ENCODE peak calls at places on chromosome 17, in seven cellular contexts. T, L, F, A, Q, X and B are unnamed samples.

GRCh38 chr17:44010966-44011647 is 3.7 kb downstream of the TMEM101 start:
- DNase-seq in F (no peak), T (no peak), A (no peak), L (no peak), X (no peak), Q (no peak), B (no peak)

GRCh38 chr17:81898029-81898866 is 3.8 kb upstream of the NPB start:
- DNase-seq in F (peak), T (no peak), A (peak), X (no peak), L (no peak), Q (no peak), B (no peak)

GRCh38 chr17:27544350-27545131 is 86.4 kb upstream of the LGALS9 start:
- DNase-seq in F (no peak), T (no peak), L (no peak), X (peak), A (peak), Q (no peak), B (no peak)

GRCh38 chr17:67049025-67049739 is 4.8 kb downstream of the CACNG1 start:
- DNase-seq in L (no peak), A (no peak), F (no peak), Q (no peak), X (no peak), T (no peak), B (no peak)

GRCh38 chr17:80886641-80887573 is 104.7 kb upstream of the CHMP6 start:
- DNase-seq in A (no peak), X (no peak), T (no peak), Q (peak), F (no peak), L (no peak), B (no peak)

GRCh38 chr17:357634-358033 is 5.0 kb upstream of the RPH3AL start:
- DNase-seq in T (no peak), L (no peak), X (no peak), F (no peak), A (no peak), Q (peak), B (peak)

GRCh38 chr17:80931421-80932265 is 60.0 kb upstream of the CHMP6 start:
- DNase-seq in Q (no peak), F (peak), A (peak), T (no peak), X (no peak), L (no peak), B (no peak)

GRCh38 chr17:70677783-70678647 is 508.7 kb downstream of the KCNJ2 start:
- DNase-seq in Q (no peak), T (no peak), X (no peak), L (no peak), A (no peak), F (no peak), B (no peak)

GRCh38 chr17:19287651-19288050 is 50.5 kb downstream of the EPN2 start:
- DNase-seq in T (no peak), Q (no peak), L (no peak), A (no peak), F (no peak), X (no peak), B (no peak)

GRCh38 chr17:76544123-76544915 is 4.5 kb downstream of the PRCD start:
- DNase-seq in T (no peak), A (no peak), F (no peak), L (peak), X (no peak), Q (peak), B (no peak)

GRCh38 chr17:2055494-2056220 is 754 bp downstream of the HIC1 start:
- DNase-seq in X (peak), Q (no peak), T (no peak), F (peak), A (peak), L (peak), B (no peak)

GRCh38 chr17:74213897-74214386 is 571 bp downstream of the TTYH2 start:
- DNase-seq in X (no peak), L (no peak), F (no peak), A (no peak), T (no peak), Q (no peak), B (no peak)

GRCh38 chr17:44865921-44866320 is 18.2 kb downstream of the HIGD1B start:
- DNase-seq in T (no peak), F (peak), L (no peak), A (no peak), Q (no peak), X (no peak), B (no peak)

GRCh38 chr17:6173653-6174052 is 103.5 kb downstream of the WSCD1 start:
- DNase-seq in A (no peak), X (no peak), F (no peak), T (no peak), Q (no peak), L (no peak), B (peak)

GRCh38 chr17:64133546-64134215 is 3.7 kb upstream of the ERN1 start:
- DNase-seq in A (peak), Q (peak), X (peak), L (peak), F (peak), T (no peak), B (no peak)

GRCh38 chr17:72512649-72513556 is 392.1 kb downstream of the SOX9 start:
- DNase-seq in T (no peak), Q (no peak), F (no peak), X (no peak), L (no peak), A (no peak), B (no peak)

GRCh38 chr17:81244358-81245023 is 5.4 kb downstream of the NDUFAF8 start:
- DNase-seq in F (no peak), X (no peak), T (no peak), Q (no peak), A (no peak), L (no peak), B (no peak)

GRCh38 chr17:65455972-65456343 is 105.5 kb downstream of the AXIN2 start:
- DNase-seq in F (no peak), X (no peak), L (peak), T (no peak), A (peak), Q (no peak), B (no peak)

GRCh38 chr17:83119987-83120864 is 40.8 kb downstream of the METRNL start:
- DNase-seq in Q (no peak), T (no peak), A (no peak), L (no peak), X (peak), F (no peak), B (no peak)

GRCh38 chr17:42285346-42286050 is 2.8 kb upstream of the STAT5A start:
- DNase-seq in Q (no peak), T (no peak), L (no peak), A (no peak), X (no peak), F (no peak), B (peak)

GRCh38 chr17:80396680-80397387 is 18.1 kb upstream of the ENDOV start:
- DNase-seq in Q (no peak), T (no peak), L (no peak), A (no peak), F (no peak), X (no peak), B (no peak)

GRCh38 chr17:69761767-69762321 is 313.2 kb upstream of the KCNJ16 start:
- DNase-seq in T (no peak), L (no peak), Q (no peak), X (no peak), A (peak), F (peak), B (peak)

GRCh38 chr17:75231741-75232464 is 26.4 kb downstream of the NUP85 start:
- DNase-seq in F (no peak), X (no peak), T (no peak), L (no peak), Q (no peak), A (no peak), B (no peak)

GRCh38 chr17:7553356-7553755 is 4.5 kb downstream of the TNFSF12 start:
- DNase-seq in L (no peak), A (no peak), Q (no peak), F (no peak), T (no peak), X (no peak), B (no peak)

GRCh38 chr17:1894753-1895339 is 65.0 kb downstream of the RPA1 start:
- DNase-seq in A (no peak), X (no peak), T (no peak), F (no peak), L (no peak), Q (no peak), B (no peak)

GRCh38 chr17:76076100-76076764 is 1.7 kb downstream of the GALR2 start:
- DNase-seq in T (no peak), L (peak), A (no peak), X (peak), F (no peak), Q (no peak), B (no peak)

GRCh38 chr17:81396722-81397313 is 1.6 kb downstream of the BAHCC1 start:
- DNase-seq in F (peak), T (peak), X (no peak), A (peak), Q (peak), L (no peak), B (no peak)

GRCh38 chr17:34311291-34311690 is 7.9 kb upstream of the CCL8 start:
- DNase-seq in Q (no peak), X (no peak), L (no peak), T (no peak), F (no peak), A (no peak), B (peak)

GRCh38 chr17:79183221-79184158 is 108.9 kb downstream of the ENGASE start:
- DNase-seq in F (peak), Q (no peak), T (no peak), X (peak), A (no peak), L (peak), B (no peak)

GRCh38 chr17:27485125-27485524 is 28.9 kb downstream of the KSR1 start:
- DNase-seq in L (no peak), F (no peak), Q (no peak), A (no peak), X (no peak), T (no peak), B (no peak)

GRCh38 chr17:56109811-56110210 is 43.5 kb upstream of the ANKFN1 start:
- DNase-seq in L (no peak), X (no peak), F (no peak), T (no peak), Q (no peak), A (no peak), B (no peak)